ENCODE peak calls at places on chromosome X, in ten cellular contexts. G is A673; D is heart left ventricle; X is body of pancreas; I is CD8-positive, alpha-beta T cell; P is foreskin fibroblast; F is cardiac muscle cell; S is cardiac fibroblast; T is endothelial cell of umbilical vein; L is IMR-90. O is an unnamed sample.

GRCh38 chrX:9955506-9955905 is 11.7 kb upstream of the CLDN34 start:
- DNase-seq in P (peak), D (no peak), L (peak), T (no peak), I (no peak), G (no peak), S (peak), X (no peak), F (peak), O (no peak)

GRCh38 chrX:124232523-124233201 is 99.8 kb upstream of the TEX13D start:
- DNase-seq in G (no peak), D (no peak), P (no peak), T (no peak), F (no peak), S (no peak), X (no peak), L (no peak), I (no peak), O (no peak)

GRCh38 chrX:150690126-150690525 is 3.1 kb upstream of the MTMR1 start:
- DNase-seq in L (peak), F (peak), S (peak), D (no peak), I (no peak), P (peak), G (peak), T (no peak), X (no peak), O (no peak)

GRCh38 chrX:153777261-153778090 is 3.4 kb upstream of the SRPK3 start:
- DNase-seq in T (no peak), S (no peak), L (no peak), P (no peak), F (no peak), D (peak), I (no peak), X (no peak), G (no peak), O (no peak)

GRCh38 chrX:69504626-69505612 is 793 bp downstream of the NALF2 start:
- DNase-seq in L (no peak), F (no peak), I (no peak), D (no peak), T (no peak), G (no peak), S (no peak), X (no peak), P (peak), O (no peak)

GRCh38 chrX:39492495-39493162 is 605.1 kb downstream of the BCOR start:
- DNase-seq in T (no peak), P (no peak), S (no peak), L (no peak), I (no peak), D (no peak), X (peak), G (no peak), F (no peak), O (no peak)

GRCh38 chrX:129983575-129984131 is 1.2 kb downstream of the BCORL1 start:
- DNase-seq in X (no peak), I (peak), S (no peak), L (no peak), P (peak), F (no peak), G (no peak), T (no peak), D (peak), O (no peak)

GRCh38 chrX:10280061-10280460 is 123.3 kb downstream of the CLCN4 start:
- DNase-seq in F (no peak), T (no peak), X (no peak), I (no peak), L (no peak), G (no peak), P (peak), S (no peak), D (no peak), O (no peak)

GRCh38 chrX:2521092-2521926 is 20.5 kb upstream of the DHRSX start:
- DNase-seq in G (no peak), P (peak), I (no peak), D (peak), S (no peak), T (no peak), F (peak), L (no peak), X (peak), O (no peak)

GRCh38 chrX:97027384-97027922 is 143.7 kb downstream of the RPA4 start:
- DNase-seq in I (no peak), X (no peak), T (no peak), L (peak), G (no peak), S (no peak), P (no peak), D (no peak), F (no peak), O (no peak)

GRCh38 chrX:12548746-12549145 is 242.5 kb upstream of the PRPS2 start:
- DNase-seq in S (peak), X (no peak), I (no peak), D (no peak), L (peak), G (peak), T (peak), P (peak), F (peak), O (no peak)

GRCh38 chrX:45621356-45622041 is 420.8 kb upstream of the DIPK2B start:
- DNase-seq in T (peak), L (peak), G (no peak), I (no peak), P (peak), D (no peak), F (peak), S (peak), X (no peak), O (no peak)

GRCh38 chrX:107579956-107580355 is 48.4 kb upstream of the PRPS1 start:
- DNase-seq in P (peak), I (no peak), L (peak), S (peak), D (no peak), X (no peak), F (no peak), G (no peak), T (no peak), O (no peak)

GRCh38 chrX:46376246-46376885 is 168.9 kb downstream of the ZNF674 start:
- DNase-seq in G (peak), L (peak), F (peak), T (peak), D (no peak), X (peak), P (peak), S (peak), I (no peak), O (no peak)

GRCh38 chrX:125533352-125533751 is 213.7 kb downstream of the TEX13C start:
- DNase-seq in P (no peak), D (no peak), G (no peak), T (no peak), F (no peak), S (no peak), I (no peak), L (no peak), X (no peak), O (no peak)

GRCh38 chrX:137916090-137916746 is 350.3 kb downstream of the ZIC3 start:
- DNase-seq in D (no peak), X (peak), P (no peak), S (no peak), T (no peak), L (no peak), F (no peak), G (no peak), I (no peak), O (peak)

GRCh38 chrX:152830312-152831305 is at the start of the genes CETN2 and NSDHL:
- DNase-seq in P (peak), I (peak), S (peak), G (peak), L (peak), D (peak), T (peak), F (peak), X (peak), O (peak)

GRCh38 chrX:112048707-112049106 is 33.9 kb downstream of the TRPC5 start:
- DNase-seq in G (no peak), P (no peak), S (no peak), X (no peak), T (no peak), D (no peak), I (no peak), F (no peak), L (no peak), O (no peak)

GRCh38 chrX:3177851-3178250 is 136.6 kb downstream of the ARSF start:
- DNase-seq in F (peak), L (peak), X (no peak), T (no peak), I (no peak), S (peak), G (no peak), D (no peak), P (no peak), O (no peak)

GRCh38 chrX:51614353-51614752 is 4.4 kb downstream of the CENPVL3 start:
- DNase-seq in X (peak), P (peak), D (no peak), T (peak), S (peak), I (no peak), G (peak), L (peak), F (peak), O (no peak)

GRCh38 chrX:8815460-8816065 is 14.4 kb upstream of the FAM9A start:
- DNase-seq in L (peak), P (peak), X (peak), I (peak), D (no peak), F (peak), T (peak), S (peak), G (peak), O (no peak)

GRCh38 chrX:147602297-147602696 is 309.4 kb upstream of the FMR1 start:
- DNase-seq in F (no peak), G (peak), X (no peak), D (no peak), T (no peak), P (no peak), S (no peak), I (no peak), L (no peak), O (no peak)

GRCh38 chrX:21963736-21964135 is 23.2 kb downstream of the SMS start:
- DNase-seq in F (peak), L (peak), X (no peak), T (no peak), G (no peak), D (no peak), S (peak), P (peak), I (no peak), O (no peak)

GRCh38 chrX:15298780-15299179 is 16.7 kb downstream of the ASB11 start:
- DNase-seq in L (no peak), G (no peak), T (no peak), P (no peak), X (peak), I (no peak), S (no peak), F (no peak), D (no peak), O (no peak)

GRCh38 chrX:15299945-15300851 is 15.2 kb downstream of the ASB11 start:
- DNase-seq in X (peak), F (peak), T (peak), P (peak), I (no peak), L (peak), S (peak), G (peak), D (no peak), O (no peak)

GRCh38 chrX:15301924-15302323 is 13.5 kb downstream of the ASB11 start:
- DNase-seq in X (peak), G (no peak), P (peak), I (no peak), T (no peak), D (peak), F (peak), L (peak), S (peak), O (no peak)

GRCh38 chrX:15293471-15293870 is 22.0 kb downstream of the ASB11 start:
- DNase-seq in L (no peak), S (peak), G (no peak), F (peak), T (no peak), I (no peak), P (peak), X (no peak), D (no peak), O (no peak)

DNA sequence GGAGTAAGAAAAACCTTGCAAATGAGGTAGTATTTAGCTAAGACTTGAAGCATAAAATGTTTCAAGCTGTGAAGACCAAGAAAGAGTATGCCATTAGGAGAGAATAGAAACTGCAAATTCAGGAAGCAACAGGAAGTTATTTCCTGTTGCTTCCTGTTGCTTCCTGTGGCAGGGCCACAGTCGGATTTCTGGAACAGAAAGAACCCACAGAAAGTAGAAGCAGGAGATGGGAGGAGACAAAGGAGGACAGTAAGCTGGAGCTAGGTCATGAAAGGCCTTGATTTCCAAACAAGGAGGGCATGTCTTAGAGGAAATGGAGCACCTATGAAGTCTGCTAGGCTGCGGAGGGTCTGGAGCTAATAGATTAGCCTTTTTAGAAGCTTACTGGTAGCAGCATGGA is 17.2 kb downstream of the ASB11 start:
- DNase-seq in L (no peak), T (peak), P (no peak), G (peak), X (no peak), F (peak), S (peak), D (no peak), I (no peak), O (no peak)
- TF ChIP-seq CTCF in L (no peak), T (no peak), P (no peak), G (no peak), X (no peak), F (no peak), S (no peak), D (no peak), I (no peak), O (no peak)

GRCh38 chrX:49103637-49104036 is 19.9 kb downstream of the GPKOW start:
- DNase-seq in L (no peak), P (no peak), X (no peak), S (peak), F (no peak), G (no peak), D (no peak), T (no peak), I (no peak), O (no peak)

GRCh38 chrX:49110417-49110816 is 13.1 kb downstream of the GPKOW start:
- DNase-seq in X (no peak), F (no peak), L (no peak), I (no peak), P (no peak), S (no peak), G (no peak), T (no peak), D (no peak), O (no peak)

GRCh38 chrX:49106296-49106695 is 17.2 kb downstream of the GPKOW start:
- DNase-seq in S (no peak), L (no peak), I (no peak), G (no peak), P (no peak), X (no peak), T (no peak), D (no peak), F (no peak), O (no peak)

GRCh38 chrX:49108641-49109040 is 14.9 kb downstream of the GPKOW start:
- DNase-seq in T (peak), P (no peak), G (no peak), D (no peak), X (no peak), I (no peak), F (no peak), L (no peak), S (no peak), O (no peak)

DNA sequence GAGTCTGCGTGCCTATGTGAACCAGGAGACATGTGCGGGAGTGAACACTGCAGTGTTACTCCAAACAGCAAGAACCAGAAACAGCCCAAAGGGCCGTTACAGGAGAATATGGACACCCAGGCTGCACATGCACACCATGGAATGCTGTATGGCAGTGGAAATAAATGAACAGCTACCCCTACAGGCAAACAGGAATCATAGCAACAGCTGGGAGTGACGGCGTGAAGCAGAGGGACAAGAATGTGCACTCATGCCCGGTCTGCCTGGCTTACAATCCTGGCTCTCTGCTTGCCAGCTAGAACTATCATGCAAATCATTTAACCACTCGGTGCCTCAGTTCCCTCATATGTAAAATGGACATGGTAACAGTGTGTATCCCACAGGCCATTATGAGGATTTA is 16.6 kb downstream of the GPKOW start:
- DNase-seq in I (peak), T (peak), X (peak), P (peak), D (peak), L (peak), S (peak), F (peak), G (peak), O (peak)
- TF ChIP-seq CTCF in I (peak), T (peak), X (peak), P (peak), D (peak), L (peak), S (peak), F (peak), G (peak), O (no peak)

GRCh38 chrX:56216332-56216731 is 15.8 kb upstream of the KLF8 start:
- DNase-seq in G (no peak), F (no peak), D (no peak), S (no peak), X (no peak), T (no peak), P (no peak), I (no peak), L (no peak), O (no peak)

GRCh38 chrX:56221101-56221500 is 11.1 kb upstream of the KLF8 start:
- DNase-seq in D (no peak), T (no peak), P (no peak), G (no peak), S (no peak), L (no peak), X (no peak), I (no peak), F (no peak), O (no peak)

GRCh38 chrX:56222473-56223000 is 9.6 kb upstream of the KLF8 start:
- DNase-seq in P (no peak), X (no peak), G (no peak), I (no peak), L (no peak), S (no peak), T (no peak), D (no peak), F (no peak), O (no peak)

GRCh38 chrX:56219702-56220101 is 12.5 kb upstream of the KLF8 start:
- DNase-seq in S (peak), L (no peak), I (no peak), F (peak), T (peak), P (peak), X (no peak), D (no peak), G (peak), O (no peak)
- TF ChIP-seq CTCF in S (no peak), L (no peak), I (no peak), F (no peak), T (no peak), P (no peak), X (no peak), D (peak), G (peak), O (no peak)

GRCh38 chrX:149487292-149487691 is 17.8 kb downstream of the IDS start:
- DNase-seq in S (no peak), D (no peak), T (no peak), X (no peak), P (no peak), G (no peak), I (no peak), L (no peak), F (no peak), O (no peak)
- TF ChIP-seq CTCF in S (peak), D (no peak), T (no peak), X (no peak), P (peak), G (peak), I (no peak), L (no peak), F (peak), O (no peak)

DNA sequence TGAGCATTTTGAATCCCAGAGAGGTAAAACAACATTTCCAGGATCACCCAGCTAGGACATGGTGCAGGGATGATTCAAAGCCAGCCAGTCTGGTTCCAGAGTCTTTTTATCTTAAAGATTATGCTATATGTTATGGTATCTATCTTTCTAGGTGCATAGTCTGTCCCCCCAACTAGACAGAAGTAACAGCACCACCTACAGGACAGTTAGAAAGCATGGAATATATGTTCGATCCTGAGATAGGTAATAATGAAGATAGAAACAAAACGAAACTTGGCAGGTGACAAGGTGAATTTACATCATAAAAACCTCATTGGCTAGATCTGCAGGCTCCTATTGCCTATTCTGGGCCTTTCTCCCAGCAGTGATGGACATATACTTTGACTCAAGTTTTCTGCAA is 723.2 kb downstream of the SMARCA1 start:
- DNase-seq in D (no peak), I (no peak), L (no peak), S (no peak), X (no peak), G (peak), T (no peak), P (no peak), F (no peak), O (no peak)
- TF ChIP-seq CTCF in D (no peak), I (no peak), L (no peak), S (no peak), X (no peak), G (peak), T (peak), P (no peak), F (no peak), O (no peak)

O was measured in stomach.